ENCODE peak calls at places on chromosomes 1 and 21, in ten cellular contexts. X is NCI-H524 treated with DMSO at 0.1 percent for 48 hours; F is HT1080; L is endothelial cell; Y is NT2/D1; K is T-helper 17 cell; O is GM12865; I is cardiac muscle cell; R is T-cell; M is stimulated activated CD8-positive, alpha-beta memory T cell treated with anti-CD3 and anti-CD28 coated beads, Interleukin-15, amount 100 ng/mL, for 24 hours. B is an unnamed sample.

GRCh38 chr1:92924501-92924900 is 36.8 kb downstream of the DIPK1A start:
- DNase-seq in X (no peak), F (no peak), L (no peak), Y (no peak), K (no peak), O (no peak), I (no peak), R (no peak), M (no peak), B (no peak)

GRCh38 chr1:154961497-154962237 is at the start of gene PYGO2:
- DNase-seq in X (no peak), F (peak), L (peak), Y (no peak), K (peak), O (peak), I (peak), R (peak), M (peak), B (peak)

GRCh38 chr1:230986976-230987375 is 8.1 kb downstream of the ARV1 start:
- DNase-seq in X (no peak), F (peak), L (no peak), Y (no peak), K (no peak), O (no peak), I (no peak), R (no peak), M (no peak), B (no peak)

GRCh38 chr1:166902279-166902678 is 26.2 kb upstream of the TADA1 start:
- DNase-seq in X (no peak), F (peak), L (no peak), Y (no peak), K (no peak), O (no peak), I (no peak), R (no peak), M (no peak), B (no peak)

GRCh38 chr1:68229927-68230812 is 2.2 kb downstream of the WLS start:
- DNase-seq in X (no peak), F (peak), L (peak), Y (no peak), K (no peak), O (peak), I (peak), R (no peak), M (no peak), B (no peak)

GRCh38 chr1:198326915-198327314 is 170.1 kb downstream of the NEK7 start:
- DNase-seq in X (no peak), F (no peak), L (no peak), Y (no peak), K (no peak), O (no peak), I (no peak), R (no peak), M (no peak), B (no peak)

GRCh38 chr1:210938416-210938925 is 195.5 kb downstream of the KCNH1 start:
- DNase-seq in X (no peak), F (peak), L (no peak), Y (no peak), K (no peak), O (no peak), I (no peak), R (no peak), M (no peak), B (no peak)

GRCh38 chr1:26696645-26697440 is 1.0 kb downstream of the ARID1A start:
- DNase-seq in X (no peak), F (no peak), L (peak), Y (no peak), K (peak), O (peak), I (peak), R (peak), M (peak), B (peak)

GRCh38 chr1:30778156-30778978 is 20.8 kb upstream of the LAPTM5 start:
- DNase-seq in X (no peak), F (peak), L (no peak), Y (no peak), K (no peak), O (peak), I (no peak), R (no peak), M (no peak), B (no peak)

GRCh38 chr1:150575072-150575489 is 4.3 kb downstream of the MCL1 start:
- DNase-seq in X (no peak), F (no peak), L (no peak), Y (no peak), K (no peak), O (peak), I (no peak), R (no peak), M (no peak), B (no peak)

GRCh38 chr21:45011426-45011825 is 63.0 kb upstream of the ADARB1 start:
- DNase-seq in X (no peak), F (no peak), L (no peak), Y (no peak), K (peak), O (no peak), I (no peak), R (no peak), M (no peak), B (no peak)

GRCh38 chr21:45573452-45574035 is 31.3 kb upstream of the SLC19A1 start:
- DNase-seq in X (no peak), F (no peak), L (no peak), Y (no peak), K (no peak), O (no peak), I (no peak), R (no peak), M (no peak), B (no peak)

GRCh38 chr1:115717541-115717940 is 51.0 kb downstream of the CASQ2 start:
- DNase-seq in X (no peak), F (peak), L (peak), Y (peak), K (no peak), O (peak), I (peak), R (peak), M (no peak), B (no peak)

GRCh38 chr1:75074719-75075395 is 59.3 kb upstream of the LHX8 start:
- DNase-seq in X (no peak), F (no peak), L (no peak), Y (peak), K (no peak), O (no peak), I (no peak), R (no peak), M (no peak), B (no peak)

GRCh38 chr1:156498447-156499193 is 2.0 kb downstream of the MEF2D start:
- DNase-seq in X (no peak), F (peak), L (peak), Y (no peak), K (no peak), O (no peak), I (peak), R (no peak), M (no peak), B (no peak)

GRCh38 chr1:30610917-30611316 is 112.5 kb downstream of the MATN1 start:
- DNase-seq in X (no peak), F (no peak), L (no peak), Y (no peak), K (no peak), O (no peak), I (no peak), R (no peak), M (no peak), B (no peak)

GRCh38 chr1:62024690-62025089 is 170.0 kb upstream of the L1TD1 start:
- DNase-seq in X (no peak), F (no peak), L (no peak), Y (no peak), K (no peak), O (no peak), I (no peak), R (no peak), M (no peak), B (no peak)

GRCh38 chr1:192401832-192402231 is 85.0 kb downstream of the RGS21 start:
- DNase-seq in X (no peak), F (peak), L (no peak), Y (no peak), K (no peak), O (no peak), I (no peak), R (no peak), M (no peak), B (no peak)

B was measured in mesothelial cell of epicardium.